ENCODE peak calls at places on chromosomes 3 and 15, in nine cellular contexts. O is skeletal muscle cell, A is left ventricle myocardium inferior, B is amygdala, E is iris pigment epithelial cell, C is NCI-H2081, V is AG04449, R is endothelial cell, N is ACHN. U is an unnamed sample.

GRCh38 chr3:43962043-43962442 is 271.3 kb downstream of the ABHD5 start:
- DNase-seq in O (no peak), A (no peak), B (no peak), E (no peak), C (no peak), V (no peak), R (no peak), N (no peak), U (no peak)

GRCh38 chr3:48548731-48549705 is 7.6 kb downstream of the PFKFB4 start:
- DNase-seq in O (no peak), A (peak; percentile 89), B (peak; percentile 44), E (peak; percentile 69), C (peak; percentile 63), V (no peak), R (peak; percentile 93), N (peak; percentile 71), U (peak; percentile 90)

GRCh38 chr3:43620953-43621405 is 832 bp downstream of the ANO10 start:
- DNase-seq in O (no peak), A (no peak), B (no peak), E (peak; percentile 29), C (no peak), V (no peak), R (no peak), N (peak; percentile 1), U (no peak)

GRCh38 chr15:66673410-66674322 is 28.4 kb upstream of the SMAD6 start:
- DNase-seq in O (no peak), A (peak; percentile 29), B (no peak), E (peak; percentile 37), C (no peak), V (no peak), R (peak; percentile 32), N (no peak), U (peak; percentile 70)

GRCh38 chr3:106829206-106829605 is 548.0 kb upstream of the CCDC54 start:
- DNase-seq in O (no peak), A (no peak), B (no peak), E (peak; percentile 75), C (no peak), V (no peak), R (no peak), N (no peak), U (no peak)

GRCh38 chr3:84547971-84548970 is 410.5 kb upstream of the CADM2 start:
- DNase-seq in O (no peak), A (no peak), B (no peak), E (peak; percentile 13), C (peak; percentile 10), V (no peak), R (peak; percentile 18), N (peak; percentile 31), U (no peak)

GRCh38 chr3:188234172-188234571 is 80.2 kb downstream of the LPP start:
- DNase-seq in O (peak; percentile 49), A (no peak), B (no peak), E (peak; percentile 52), C (no peak), V (no peak), R (no peak), N (no peak), U (no peak)

GRCh38 chr3:42900226-42900625 is 5.7 kb upstream of the ZNF662 start:
- DNase-seq in O (no peak), A (no peak), B (no peak), E (no peak), C (no peak), V (no peak), R (no peak), N (no peak), U (no peak)

GRCh38 chr3:171261487-171261886 is 198.7 kb downstream of the TNIK start:
- DNase-seq in O (no peak), A (no peak), B (no peak), E (peak; percentile 57), C (no peak), V (no peak), R (no peak), N (no peak), U (no peak)

GRCh38 chr15:39585871-39586301 is 5.0 kb downstream of the THBS1 start:
- DNase-seq in O (no peak), A (no peak), B (no peak), E (no peak), C (no peak), V (peak; percentile 19), R (no peak), N (no peak), U (no peak)

GRCh38 chr15:85154061-85154460 is 172.4 kb downstream of the PDE8A start:
- DNase-seq in O (no peak), A (no peak), B (no peak), E (no peak), C (no peak), V (no peak), R (no peak), N (no peak), U (no peak)

GRCh38 chr15:98731712-98732450 is 83.5 kb downstream of the IGF1R start:
- DNase-seq in O (no peak), A (no peak), B (no peak), E (no peak), C (no peak), V (no peak), R (no peak), N (no peak), U (no peak)

GRCh38 chr3:78986702-78987101 is 781.1 kb downstream of the ROBO1 start:
- DNase-seq in O (no peak), A (no peak), B (no peak), E (no peak), C (peak; percentile 57), V (no peak), R (no peak), N (no peak), U (no peak)

GRCh38 chr3:31620656-31621055 is 87.9 kb downstream of the STT3B start:
- DNase-seq in O (no peak), A (no peak), B (no peak), E (peak; percentile 9), C (no peak), V (no peak), R (no peak), N (no peak), U (no peak)

GRCh38 chr3:190072856-190073255 is 47.8 kb downstream of the P3H2 start:
- DNase-seq in O (no peak), A (no peak), B (no peak), E (no peak), C (no peak), V (no peak), R (no peak), N (no peak), U (no peak)

GRCh38 chr3:82376883-82377282 is 615.4 kb upstream of the GBE1 start:
- DNase-seq in O (no peak), A (no peak), B (no peak), E (no peak), C (no peak), V (no peak), R (no peak), N (no peak), U (no peak)

GRCh38 chr15:33211409-33211808 is 16.9 kb upstream of the FMN1 start:
- DNase-seq in O (no peak), A (no peak), B (no peak), E (no peak), C (peak; percentile 72), V (no peak), R (no peak), N (no peak), U (peak; percentile 25)

GRCh38 chr15:93703092-93703785 is 528.1 kb upstream of the MCTP2 start:
- DNase-seq in O (no peak), A (no peak), B (no peak), E (no peak), C (peak; percentile 40), V (no peak), R (no peak), N (no peak), U (no peak)

GRCh38 chr3:94896994-94897393 is 834.1 kb downstream of the NSUN3 start:
- DNase-seq in O (no peak), A (no peak), B (no peak), E (no peak), C (peak; percentile 62), V (no peak), R (no peak), N (no peak), U (no peak)

GRCh38 chr15:70494861-70495571 is 268.3 kb downstream of the UACA start:
- DNase-seq in O (peak; percentile 77), A (no peak), B (no peak), E (peak; percentile 99), C (peak; percentile 53), V (peak; percentile 87), R (no peak), N (peak; percentile 85), U (peak; percentile 17)

GRCh38 chr15:35514759-35515158 is 31.2 kb downstream of the DPH6 start:
- DNase-seq in O (no peak), A (no peak), B (no peak), E (peak; percentile 42), C (no peak), V (no peak), R (no peak), N (no peak), U (no peak)

GRCh38 chr3:62678841-62679240 is 196.4 kb downstream of the CADPS start:
- DNase-seq in O (no peak), A (no peak), B (no peak), E (no peak), C (no peak), V (no peak), R (no peak), N (no peak), U (no peak)

GRCh38 chr3:126961191-126961790 is 21.6 kb upstream of the PLXNA1 start:
- DNase-seq in O (peak; percentile 67), A (peak; percentile 83), B (no peak), E (peak; percentile 57), C (no peak), V (no peak), R (no peak), N (no peak), U (peak; percentile 88)

GRCh38 chr3:127668906-127669305 is 3.8 kb upstream of the ABTB1 start:
- DNase-seq in O (no peak), A (no peak), B (no peak), E (no peak), C (no peak), V (no peak), R (no peak), N (no peak), U (no peak)

GRCh38 chr15:38481113-38481512 is 27.2 kb downstream of the FAM98B start:
- DNase-seq in O (no peak), A (no peak), B (no peak), E (no peak), C (no peak), V (no peak), R (no peak), N (no peak), U (no peak)

GRCh38 chr3:30681276-30682211 is 75.1 kb downstream of the TGFBR2 start:
- DNase-seq in O (no peak), A (peak; percentile 64), B (no peak), E (peak; percentile 30), C (no peak), V (no peak), R (peak; percentile 20), N (no peak), U (peak; percentile 80)

GRCh38 chr3:113631143-113631542 is 65.3 kb downstream of the USF3 start:
- DNase-seq in O (no peak), A (no peak), B (no peak), E (no peak), C (no peak), V (no peak), R (no peak), N (no peak), U (no peak)

GRCh38 chr3:23739536-23739935 is 66.2 kb upstream of the UBE2E1 start:
- DNase-seq in O (peak; percentile 45), A (no peak), B (no peak), E (peak; percentile 67), C (no peak), V (no peak), R (no peak), N (no peak), U (no peak)

GRCh38 chr15:87200149-87200548 is 1056.4 kb downstream of the NTRK3 start:
- DNase-seq in O (no peak), A (no peak), B (no peak), E (no peak), C (no peak), V (no peak), R (no peak), N (no peak), U (no peak)

GRCh38 chr3:120561251-120562045 is 34.7 kb upstream of the NDUFB4 start:
- DNase-seq in O (no peak), A (peak; percentile 66), B (peak; percentile 9), E (peak; percentile 73), C (peak; percentile 66), V (no peak), R (peak; percentile 77), N (peak; percentile 63), U (peak; percentile 72)

GRCh38 chr15:82556315-82557035 is 16.2 kb upstream of the RPS17 start:
- DNase-seq in O (no peak), A (no peak), B (no peak), E (no peak), C (no peak), V (no peak), R (no peak), N (no peak), U (no peak)